ENCODE peak calls at places on chromosomes 7 and 10, in ten cellular contexts. S is WTC11; U is OCI-LY7; D is CD8-positive, alpha-beta T cell; C is fibroblast of the aortic adventitia; V is right lobe of liver; Y is prostate gland; P is astrocyte of the spinal cord; L is lower lobe of right lung; W is endothelial cell. A is an unnamed sample.

GRCh38 chr7:23925088-23925487 is 215.1 kb downstream of the STK31 start:
- DNase-seq in C (no peak), P (no peak), W (no peak), D (no peak), V (no peak), Y (no peak), S (no peak), L (no peak), U (no peak), A (no peak)

GRCh38 chr7:26326211-26326610 is 34.5 kb downstream of the SNX10 start:
- DNase-seq in L (no peak), W (no peak), P (no peak), S (no peak), Y (no peak), C (no peak), V (no peak), U (no peak), D (no peak), A (no peak)

GRCh38 chr7:37990337-37990736 is 69.9 kb downstream of the EPDR1 start:
- DNase-seq in V (no peak), L (no peak), U (no peak), C (no peak), D (no peak), S (no peak), W (no peak), P (no peak), Y (no peak), A (no peak)

GRCh38 chr10:77496941-77497420 is 140.6 kb downstream of the KCNMA1 start:
- DNase-seq in W (no peak), S (no peak), V (no peak), U (no peak), P (no peak), C (no peak), Y (no peak), L (no peak), D (no peak), A (no peak)

GRCh38 chr10:6274040-6274439 is 71.3 kb downstream of the PFKFB3 start:
- DNase-seq in S (no peak), L (no peak), W (no peak), C (peak; percentile 52), Y (no peak), U (no peak), V (no peak), P (no peak), D (no peak), A (no peak)

GRCh38 chr7:19079066-19079465 is 38.4 kb downstream of the TWIST1 start:
- DNase-seq in Y (no peak), C (peak; percentile 22), L (no peak), P (peak; percentile 68), D (no peak), S (no peak), V (no peak), U (no peak), W (no peak), A (no peak)

GRCh38 chr7:13834328-13834761 is 155.1 kb downstream of the ETV1 start:
- DNase-seq in D (no peak), W (no peak), S (no peak), C (no peak), L (no peak), Y (no peak), V (no peak), U (no peak), P (no peak), A (no peak)

GRCh38 chr10:124160176-124160575 is 66.8 kb upstream of the CHST15 start:
- DNase-seq in D (no peak), L (no peak), Y (no peak), W (no peak), U (no peak), S (no peak), C (no peak), V (no peak), P (no peak), A (no peak)

GRCh38 chr7:33048704-33049103 is 13.9 kb downstream of the NT5C3A start:
- DNase-seq in V (no peak), C (no peak), S (no peak), D (no peak), W (no peak), L (no peak), Y (no peak), U (no peak), P (no peak), A (no peak)

GRCh38 chr10:17003151-17003550 is 126.5 kb downstream of the CUBN start:
- DNase-seq in W (no peak), U (no peak), L (no peak), V (no peak), C (peak; percentile 95), D (peak; percentile 69), S (no peak), Y (no peak), P (peak; percentile 95), A (no peak)

GRCh38 chr7:85516675-85517074 is 329.8 kb upstream of the SEMA3D start:
- DNase-seq in W (no peak), Y (no peak), C (peak; percentile 11), S (no peak), V (no peak), L (no peak), D (no peak), P (peak; percentile 24), U (no peak), A (no peak)

GRCh38 chr7:77940647-77941046 is 142.1 kb downstream of the PHTF2 start:
- DNase-seq in S (no peak), L (no peak), W (peak; percentile 18), V (no peak), D (no peak), P (peak; percentile 47), U (peak; percentile 38), Y (peak; percentile 12), C (peak; percentile 63), A (no peak)

GRCh38 chr10:21208666-21209316 is 311.7 kb upstream of the NEBL start:
- DNase-seq in V (no peak), S (no peak), W (no peak), L (no peak), C (no peak), D (no peak), P (no peak), Y (no peak), U (no peak), A (no peak)

DNA sequence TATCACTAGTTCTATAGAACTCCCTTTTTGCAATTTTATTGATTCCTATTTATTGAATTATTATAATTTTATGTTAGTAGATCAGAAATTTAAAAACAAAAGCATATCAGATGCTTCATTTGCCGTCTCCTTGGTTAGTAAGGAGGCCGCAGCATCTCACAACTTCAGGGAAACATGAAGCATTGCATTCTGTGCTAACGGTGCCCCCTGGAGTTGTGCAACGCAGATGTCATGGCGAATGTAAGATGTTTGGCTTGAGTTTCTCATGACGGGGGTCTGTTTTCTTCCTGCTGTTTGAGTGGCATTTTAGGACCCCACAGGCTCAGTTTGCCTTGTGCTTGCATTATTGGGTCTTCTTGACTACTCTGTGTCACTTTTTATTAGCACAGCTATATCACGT is 124.8 kb downstream of the CNNM2 start:
- DNase-seq in S (peak; percentile 30), D (no peak), Y (no peak), U (no peak), W (no peak), P (no peak), L (no peak), V (no peak), C (no peak), A (no peak)
- TF ChIP-seq CTCF in S (no peak), D (no peak), Y (no peak), U (peak; percentile 28), W (no peak), P (no peak), L (no peak), V (no peak), C (no peak), A (no peak)

GRCh38 chr7:133364959-133365680 is 112.2 kb downstream of the EXOC4 start:
- DNase-seq in C (peak; percentile 92), U (no peak), L (no peak), D (no peak), S (no peak), Y (no peak), W (no peak), V (no peak), P (peak; percentile 59), A (no peak)
- TF ChIP-seq CTCF in C (peak; percentile 0), U (no peak), L (no peak), D (no peak), S (no peak), Y (no peak), W (no peak), V (no peak), P (no peak), A (no peak)

GRCh38 chr10:31083765-31084184 is 52.1 kb upstream of the ZNF438 start:
- DNase-seq in Y (no peak), C (peak; percentile 48), U (peak; percentile 15), V (peak; percentile 26), P (peak; percentile 36), S (peak; percentile 58), L (peak; percentile 53), W (peak; percentile 44), D (peak; percentile 69), A (no peak)
- TF ChIP-seq CTCF in Y (peak; percentile 43), C (peak; percentile 44), U (peak; percentile 65), V (peak; percentile 46), P (peak; percentile 51), S (no peak), L (peak; percentile 53), W (peak; percentile 56), D (no peak), A (no peak)

DNA sequence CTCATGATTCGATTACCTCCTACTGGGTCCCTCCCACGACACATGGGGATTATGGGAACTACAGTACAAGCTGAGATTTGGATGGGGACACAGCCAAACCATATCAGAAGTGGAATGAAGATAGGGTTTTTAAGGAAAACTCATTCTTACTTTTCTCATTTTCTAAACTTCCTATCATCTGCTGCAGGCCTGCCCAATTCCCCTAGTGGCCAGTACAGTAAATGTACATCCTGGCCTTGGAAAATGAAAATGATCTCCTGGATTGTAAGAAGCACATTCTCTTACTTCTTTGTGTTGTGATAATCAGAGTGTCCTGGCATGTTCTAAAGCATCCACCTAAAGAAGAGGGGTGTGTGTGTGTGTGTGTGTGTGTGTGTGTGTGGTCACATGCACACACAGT is 421.7 kb downstream of the LRMDA start:
- DNase-seq in W (no peak), V (no peak), U (no peak), L (no peak), P (no peak), C (peak; percentile 10), D (no peak), S (no peak), Y (no peak), A (no peak)
- TF ChIP-seq CTCF in W (peak; percentile 46), V (peak; percentile 29), U (peak; percentile 49), L (no peak), P (peak; percentile 49), C (peak; percentile 43), D (no peak), S (peak; percentile 13), Y (no peak), A (no peak)

A was measured in breast epithelium.